ENCODE peak calls at places on chromosome 9, in four cellular contexts. One of them, this sample, is unnamed.

GRCh38 chr9:127452481-127453092 is 1.3 kb downstream of the LRSAM1 start:
- DNase-seq in Panc1: no peak
- DNase-seq in upper lobe of right lung: peak; percentile 73
- DNase-seq in heart right ventricle: peak; percentile 86
- DNase-seq in this sample: no peak

GRCh38 chr9:119252671-119253299 is 116.5 kb downstream of the BRINP1 start:
- DNase-seq in Panc1: no peak
- DNase-seq in upper lobe of right lung: no peak
- DNase-seq in heart right ventricle: no peak
- DNase-seq in this sample: peak; percentile 61

GRCh38 chr9:73270967-73271722 is 119.5 kb downstream of the ANXA1 start:
- DNase-seq in Panc1: no peak
- DNase-seq in upper lobe of right lung: no peak
- DNase-seq in heart right ventricle: no peak
- DNase-seq in this sample: no peak

GRCh38 chr9:96515629-96516470 is 65.9 kb downstream of the HABP4 start:
- DNase-seq in Panc1: no peak
- DNase-seq in upper lobe of right lung: no peak
- DNase-seq in heart right ventricle: no peak
- DNase-seq in this sample: no peak

GRCh38 chr9:130379649-130379970 is 65.2 kb upstream of the ASS1 start:
- DNase-seq in Panc1: no peak
- DNase-seq in upper lobe of right lung: no peak
- DNase-seq in heart right ventricle: no peak
- DNase-seq in this sample: no peak

GRCh38 chr9:123940721-123941534 is 11.0 kb upstream of the DENND1A start:
- DNase-seq in Panc1: no peak
- DNase-seq in upper lobe of right lung: no peak
- DNase-seq in heart right ventricle: no peak
- DNase-seq in this sample: no peak

GRCh38 chr9:20242767-20243166 is 379.5 kb downstream of the MLLT3 start:
- DNase-seq in Panc1: no peak
- DNase-seq in upper lobe of right lung: no peak
- DNase-seq in heart right ventricle: no peak
- DNase-seq in this sample: no peak

GRCh38 chr9:73081979-73082657 is 69.5 kb upstream of the ANXA1 start:
- DNase-seq in Panc1: no peak
- DNase-seq in upper lobe of right lung: no peak
- DNase-seq in heart right ventricle: no peak
- DNase-seq in this sample: no peak

GRCh38 chr9:128340691-128341434 is 536 bp downstream of the SLC27A4 start:
- DNase-seq in Panc1: no peak
- DNase-seq in upper lobe of right lung: no peak
- DNase-seq in heart right ventricle: no peak
- DNase-seq in this sample: peak; percentile 71

GRCh38 chr9:72897069-72897649 is 55.7 kb downstream of the ALDH1A1 start:
- DNase-seq in Panc1: no peak
- DNase-seq in upper lobe of right lung: no peak
- DNase-seq in heart right ventricle: no peak
- DNase-seq in this sample: no peak

GRCh38 chr9:113568481-113569321 is 105.2 kb downstream of the RGS3 start:
- DNase-seq in Panc1: no peak
- DNase-seq in upper lobe of right lung: no peak
- DNase-seq in heart right ventricle: no peak
- DNase-seq in this sample: peak; percentile 41

GRCh38 chr9:18474778-18475177 is 825 bp downstream of the ADAMTSL1 start:
- DNase-seq in Panc1: no peak
- DNase-seq in upper lobe of right lung: no peak
- DNase-seq in heart right ventricle: no peak
- DNase-seq in this sample: no peak

GRCh38 chr9:114200721-114201300 is 45.5 kb downstream of the COL27A1 start:
- DNase-seq in Panc1: no peak
- DNase-seq in upper lobe of right lung: no peak
- DNase-seq in heart right ventricle: no peak
- DNase-seq in this sample: no peak

GRCh38 chr9:127776195-127776918 is 2.1 kb downstream of the SH2D3C start:
- DNase-seq in Panc1: no peak
- DNase-seq in upper lobe of right lung: peak; percentile 73
- DNase-seq in heart right ventricle: no peak
- DNase-seq in this sample: peak; percentile 78

GRCh38 chr9:74643303-74643933 is 146.3 kb downstream of the RORB start:
- DNase-seq in Panc1: no peak
- DNase-seq in upper lobe of right lung: no peak
- DNase-seq in heart right ventricle: no peak
- DNase-seq in this sample: no peak
- H3K9me3 ChIP-seq in Panc1: no peaks in the 10 kb centered on the region
- H3K9me3 ChIP-seq in upper lobe of right lung: no peaks in the 10 kb centered on the region
- H3K9me3 ChIP-seq in heart right ventricle: no peaks in the 10 kb centered on the region
- H3K9me3 ChIP-seq in this sample: no peaks in the 10 kb centered on the region

GRCh38 chr9:27714388-27714787 is 141.1 kb upstream of the C9orf72 start:
- DNase-seq in Panc1: no peak
- DNase-seq in upper lobe of right lung: no peak
- DNase-seq in heart right ventricle: no peak
- DNase-seq in this sample: no peak
- TF ChIP-seq CTCF in Panc1: no peak
- TF ChIP-seq CTCF in upper lobe of right lung: no peak
- TF ChIP-seq CTCF in heart right ventricle: no peak
- TF ChIP-seq CTCF in this sample: peak; percentile 75

GRCh38 chr9:81614335-81614734 is 75.0 kb downstream of the TLE1 start:
- DNase-seq in Panc1: no peak
- DNase-seq in upper lobe of right lung: no peak
- DNase-seq in heart right ventricle: no peak
- DNase-seq in this sample: no peak
- H3K4me1 ChIP-seq in Panc1: no peaks in the 10 kb centered on the region
- H3K4me1 ChIP-seq in upper lobe of right lung: peaks cover 1% of the 10 kb centered on the region
- H3K4me1 ChIP-seq in heart right ventricle: peaks cover 4% of the 10 kb centered on the region
- H3K4me1 ChIP-seq in this sample: no peaks in the 10 kb centered on the region

DNA sequence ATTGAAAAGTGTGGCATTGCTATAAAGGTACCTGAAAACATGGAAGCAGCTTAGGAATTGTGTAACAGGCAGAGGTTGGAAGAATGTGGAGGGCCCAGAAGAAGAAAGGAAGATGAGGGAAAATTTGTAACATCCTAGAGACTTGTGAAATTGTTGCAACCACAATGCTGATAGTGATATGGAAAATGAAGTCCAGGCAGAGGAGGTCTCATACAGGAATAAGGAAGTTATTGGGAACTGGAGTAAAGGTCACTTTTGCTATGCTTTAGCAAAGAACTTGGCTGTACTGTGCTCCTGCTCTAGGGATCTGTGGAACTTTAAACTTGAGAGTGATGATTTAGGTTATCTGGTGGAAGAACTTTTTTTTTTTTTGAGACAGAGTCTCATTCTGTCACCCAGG is 43.5 kb downstream of the PTPDC1 start:
- DNase-seq in Panc1: no peak
- DNase-seq in upper lobe of right lung: no peak
- DNase-seq in heart right ventricle: no peak
- DNase-seq in this sample: no peak
- H3K9me3 ChIP-seq in Panc1: no peaks in the 10 kb centered on the region
- H3K9me3 ChIP-seq in upper lobe of right lung: no peaks in the 10 kb centered on the region
- H3K9me3 ChIP-seq in heart right ventricle: peaks cover 46% of the 10 kb centered on the region
- H3K9me3 ChIP-seq in this sample: peaks cover 57% of the 10 kb centered on the region